ENCODE peak calls at places on chromosomes 4 and X, in five cellular contexts. Q is left ventricle myocardium inferior, X is heart right ventricle, R is breast epithelium, I is heart left ventricle. N is an unnamed sample. For H3K4me1, the result is how much of the 10 kb centered on the place peaks cover.

GRCh38 chrX:72245461-72246089 is 6.7 kb upstream of the ERCC6L start:
- DNase-seq in X (peak), I (peak), R (peak), Q (peak), N (peak)

GRCh38 chr4:159103406-159104131 is 690 bp downstream of the RAPGEF2 start:
- DNase-seq in R (peak), I (peak), X (peak), Q (peak), N (peak)

GRCh38 chr4:52076731-52077130 is 25.6 kb downstream of the SPATA18 start:
- DNase-seq in I (peak), X (peak), Q (peak), R (no peak), N (peak)

GRCh38 chr4:76296421-76296820 is 10.1 kb upstream of the STBD1 start:
- DNase-seq in Q (no peak), R (no peak), I (no peak), X (no peak), N (no peak)

GRCh38 chr4:88672987-88673386 is 24.6 kb downstream of the NAP1L5 start:
- DNase-seq in I (no peak), X (no peak), R (no peak), Q (no peak), N (peak)

GRCh38 chr4:78584863-78585576 is 33.5 kb downstream of the ANXA3 start:
- DNase-seq in R (no peak), I (no peak), Q (no peak), X (no peak), N (no peak)

GRCh38 chr4:171985129-171985528 is 171.9 kb downstream of the GALNTL6 start:
- DNase-seq in I (no peak), R (no peak), X (no peak), Q (no peak), N (no peak)

GRCh38 chr4:137125011-137125410 is 407.3 kb downstream of the PCDH18 start:
- DNase-seq in Q (no peak), I (no peak), R (no peak), X (peak), N (no peak)

GRCh38 chr4:65089666-65090065 is 580.6 kb downstream of the EPHA5 start:
- DNase-seq in R (no peak), Q (no peak), I (no peak), X (no peak), N (no peak)

GRCh38 chrX:1612641-1613286 is 2.1 kb upstream of the ASMT start:
- DNase-seq in I (no peak), X (no peak), R (no peak), Q (no peak), N (no peak)

GRCh38 chrX:123943074-123943473 is 18.4 kb upstream of the STAG2 start:
- DNase-seq in Q (no peak), I (no peak), X (no peak), R (no peak), N (no peak)

GRCh38 chrX:129530410-129530809 is 7.1 kb upstream of the SMARCA1 start:
- DNase-seq in Q (no peak), I (no peak), X (no peak), R (no peak), N (no peak)

GRCh38 chrX:20989361-20989760 is 384.9 kb upstream of the CNKSR2 start:
- DNase-seq in Q (no peak), X (no peak), I (no peak), R (no peak), N (no peak)

DNA sequence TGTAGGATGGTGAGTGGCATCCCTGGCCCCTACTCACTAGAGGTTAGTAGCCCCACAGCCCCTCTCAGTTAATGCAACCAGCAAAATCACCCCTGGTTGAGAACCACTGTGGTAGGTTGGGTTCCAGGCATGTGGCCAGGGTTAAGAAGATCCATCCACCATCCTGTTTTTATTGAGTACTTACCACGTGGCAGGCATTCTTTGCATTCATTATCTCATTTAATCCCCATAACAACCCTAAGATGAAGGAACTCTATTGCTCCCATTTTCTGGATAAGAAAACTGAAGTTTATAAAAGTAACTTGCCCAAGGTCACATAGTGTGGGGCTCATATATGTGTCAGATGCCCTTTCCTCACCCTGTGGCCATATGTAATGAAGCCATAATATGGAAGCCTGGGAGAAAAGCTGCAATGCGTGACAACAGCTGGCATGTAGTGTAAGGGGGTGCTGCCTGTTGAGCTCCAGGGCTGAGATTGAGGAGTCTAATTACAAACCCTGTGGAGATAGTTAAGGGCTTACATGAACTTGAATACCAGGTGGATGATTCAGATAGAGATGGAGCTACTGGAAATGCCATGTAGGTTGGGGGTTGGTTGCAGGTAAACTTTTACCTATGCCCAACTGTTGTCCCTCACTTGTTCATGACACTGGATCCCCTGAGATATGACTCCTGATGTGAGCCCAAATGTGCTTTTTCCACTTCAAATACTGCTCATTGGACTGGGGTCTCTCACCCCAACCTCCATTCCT is 100.2 kb upstream of the PGRMC2 start:
- DNase-seq in R (no peak), Q (no peak), X (no peak), I (no peak), N (no peak)
- H3K4me1 ChIP-seq in R (under half), Q (half or more), X (under half), I (under half), N (under half)

GRCh38 chr4:10158355-10158942 is 41.9 kb upstream of the WDR1 start:
- DNase-seq in X (no peak), I (no peak), Q (no peak), R (peak), N (peak)
- H3K27ac ChIP-seq in X (no peak), I (no peak), Q (no peak), R (peak), N (no peak)

GRCh38 chr4:110505440-110505839 is 29.5 kb downstream of the ENPEP start:
- DNase-seq in R (no peak), X (no peak), I (no peak), Q (no peak), N (no peak)
- H3K4me3 ChIP-seq in R (no peak), X (no peak), I (no peak), Q (no peak), N (no peak)

DNA sequence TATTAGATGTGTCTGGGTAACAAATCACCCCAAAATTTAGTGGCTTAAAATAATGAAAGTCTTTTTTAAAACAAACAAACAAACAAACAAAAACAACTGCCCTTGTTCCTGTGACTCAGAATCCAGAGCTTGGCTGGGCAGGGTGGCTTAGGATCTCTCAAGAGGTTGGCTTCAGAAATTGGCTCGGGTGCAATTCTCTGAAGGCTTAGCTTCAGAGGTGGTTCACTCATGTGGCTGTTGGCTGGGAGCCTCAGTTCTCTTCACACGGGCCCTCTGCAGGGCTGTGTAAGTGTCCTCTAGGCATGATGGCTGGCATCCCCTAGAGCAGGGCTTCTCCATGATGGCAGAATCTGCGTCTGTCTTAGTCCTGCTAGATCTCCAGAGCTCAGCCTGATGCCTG is 179.9 kb upstream of the BCOR start:
- DNase-seq in I (no peak), Q (no peak), X (no peak), R (no peak), N (no peak)
- H3K4me1 ChIP-seq in I (under half), Q (under half), X (under half), R (under half), N (under half)

DNA sequence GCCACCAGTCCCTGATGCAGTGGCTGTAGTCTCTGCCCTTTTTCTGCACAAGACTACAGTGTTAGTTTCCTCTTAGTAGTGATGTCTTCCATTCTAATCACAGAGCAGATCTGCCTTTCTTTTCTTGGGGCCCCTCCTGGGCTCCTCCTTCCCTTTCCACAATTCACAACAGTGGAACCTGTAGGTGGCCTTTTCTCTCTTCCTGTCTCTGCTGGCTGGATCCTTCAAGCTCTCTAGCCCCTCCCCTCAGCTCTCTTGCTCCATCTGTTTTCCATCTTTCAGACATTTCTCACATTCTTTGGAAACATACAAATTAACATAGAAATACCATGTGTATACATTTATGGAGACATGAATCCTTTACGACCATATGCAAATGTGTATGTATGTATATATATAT is 284 bp upstream of the SPIN2A start:
- DNase-seq in I (no peak), R (no peak), Q (no peak), X (no peak), N (no peak)
- H3K27ac ChIP-seq in I (no peak), R (peak), Q (no peak), X (no peak), N (no peak)

GRCh38 chr4:4752576-4753401 is 106.7 kb upstream of the MSX1 start:
- DNase-seq in I (no peak), X (no peak), R (no peak), Q (no peak), N (no peak)
- H3K4me3 ChIP-seq in I (no peak), X (no peak), R (no peak), Q (no peak), N (no peak)

N was measured in body of pancreas.